ENCODE peak calls at places on chromosomes 6 and 20, in six cellular contexts. S is pancreas, P is psoas muscle, I is tibial nerve, T is lower lobe of right lung, N is cardiac muscle cell. Y is an unnamed sample.

GRCh38 chr6:16331328-16332174 is 93.2 kb downstream of the GMPR start:
- DNase-seq in P (peak), T (peak), S (no peak), I (no peak), N (peak), Y (no peak)

GRCh38 chr20:62158088-62158400 is 14.5 kb downstream of the SS18L1 start:
- DNase-seq in P (no peak), I (no peak), T (no peak), S (no peak), N (no peak), Y (no peak)

GRCh38 chr6:108947114-108947854 is 99.1 kb downstream of the ARMC2 start:
- DNase-seq in T (no peak), S (no peak), P (no peak), N (peak), I (no peak), Y (peak)

GRCh38 chr20:24208652-24209051 is 220.1 kb upstream of the GGTLC1 start:
- DNase-seq in N (no peak), P (no peak), T (no peak), S (no peak), I (no peak), Y (no peak)

GRCh38 chr20:37781626-37782025 is 87.8 kb downstream of the CTNNBL1 start:
- DNase-seq in S (no peak), P (no peak), I (no peak), T (no peak), N (no peak), Y (no peak)

GRCh38 chr6:155050311-155050710 is 55.2 kb downstream of the TIAM2 start:
- DNase-seq in P (no peak), S (no peak), T (no peak), N (no peak), I (no peak), Y (no peak)

GRCh38 chr6:151493495-151494234 is at the start of gene CCDC170:
- DNase-seq in N (peak), S (peak), P (peak), T (peak), I (no peak), Y (no peak)

GRCh38 chr6:125858427-125859320 is 67.9 kb downstream of the NCOA7 start:
- DNase-seq in P (no peak), S (no peak), N (peak), I (no peak), T (no peak), Y (no peak)

GRCh38 chr6:104623052-104623690 is 236.5 kb downstream of the HACE1 start:
- DNase-seq in P (no peak), N (peak), S (no peak), I (no peak), T (no peak), Y (no peak)

GRCh38 chr20:21520702-21521595 is 7.1 kb upstream of the NKX2-2 start:
- DNase-seq in S (no peak), N (peak), P (no peak), I (no peak), T (peak), Y (no peak)

GRCh38 chr20:51410586-51411325 is 131.8 kb downstream of the NFATC2 start:
- DNase-seq in P (no peak), T (no peak), S (no peak), I (no peak), N (no peak), Y (no peak)

GRCh38 chr20:35568645-35569044 is 26.8 kb downstream of the ERGIC3 start:
- DNase-seq in T (no peak), N (no peak), S (no peak), P (peak), I (no peak), Y (no peak)

GRCh38 chr20:142290-142689 is at the start of gene DEFB126:
- DNase-seq in T (no peak), P (no peak), I (no peak), S (no peak), N (no peak), Y (no peak)

DNA sequence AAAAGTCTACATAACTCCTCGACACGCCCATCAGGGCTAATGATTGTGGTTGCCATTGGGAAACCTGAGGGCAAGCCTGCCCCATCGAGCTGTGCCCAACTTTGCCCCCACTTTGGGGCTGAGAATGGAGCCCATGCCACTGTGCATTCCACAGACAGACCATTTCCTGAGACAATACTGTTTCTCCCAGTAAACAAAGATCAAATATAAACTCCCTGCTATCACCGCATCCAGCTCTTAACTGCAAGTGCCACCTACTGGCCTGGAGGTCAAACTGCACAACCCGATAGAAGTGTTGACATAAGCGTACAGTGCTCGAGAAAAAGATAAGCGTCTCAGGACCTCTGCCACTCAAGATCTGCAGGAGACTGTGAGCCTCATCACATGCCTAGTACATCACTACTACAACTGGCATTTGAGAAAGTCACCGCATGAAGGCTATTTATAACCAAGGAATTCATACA is 4.7 kb upstream of the DEFB126 start:
- DNase-seq in T (no peak), S (no peak), I (no peak), P (no peak), N (no peak), Y (no peak)
- TF ChIP-seq CTCF in T (peak), S (no peak), I (no peak), P (no peak), N (no peak), Y (no peak)

DNA sequence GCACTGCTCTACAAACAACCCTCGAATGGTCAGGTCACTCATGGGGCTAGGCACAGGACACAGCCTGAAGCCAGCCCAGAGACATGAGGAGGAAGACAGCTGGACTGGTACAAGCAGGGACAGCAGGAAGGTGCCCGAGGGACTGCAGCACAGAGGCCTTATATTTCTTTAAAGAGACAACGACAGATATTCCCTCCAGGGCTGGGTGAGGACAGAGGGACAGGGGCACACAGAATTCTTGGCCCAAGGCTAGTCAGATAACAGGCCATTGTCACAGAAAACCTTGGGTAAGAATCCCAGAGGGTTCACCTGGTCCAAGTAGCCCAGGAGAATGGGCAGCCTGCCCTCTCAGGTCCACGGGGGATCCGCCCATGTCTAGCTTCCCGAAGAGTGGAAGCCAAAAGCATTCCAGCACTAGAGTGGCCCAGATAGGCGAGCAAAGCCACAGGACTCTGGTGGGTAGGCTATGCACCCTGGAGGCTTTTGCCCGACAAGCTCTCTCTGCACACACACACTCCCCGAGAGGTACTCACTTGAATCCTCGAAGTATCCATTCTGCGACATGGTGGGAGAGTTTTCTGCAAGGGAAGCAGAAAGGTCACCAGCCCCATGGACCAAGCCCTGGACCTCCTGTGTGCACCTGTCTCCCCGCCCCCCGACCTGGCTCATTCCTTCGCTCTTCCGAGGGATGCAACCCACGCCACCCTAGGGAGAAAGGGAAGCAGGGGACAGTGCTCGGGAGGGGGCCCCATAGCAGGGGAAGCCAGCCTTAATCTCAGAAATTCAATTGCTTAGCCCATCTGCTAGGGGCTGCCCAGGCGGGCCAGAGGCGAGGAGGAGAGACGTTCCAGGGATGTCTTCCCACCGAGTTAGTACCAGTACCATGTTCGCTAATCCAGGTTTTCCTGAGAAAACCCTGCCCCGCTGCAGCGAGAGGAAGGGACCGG is 1.7 kb downstream of the SLC4A11 start:
- DNase-seq in N (no peak), T (no peak), S (no peak), P (no peak), I (no peak), Y (no peak)
- H3K4me3 ChIP-seq in N (no peak), T (no peak), S (no peak), P (peak), I (no peak), Y (no peak)

GRCh38 chr20:43508604-43509040 is 1.1 kb downstream of the L3MBTL1 start:
- DNase-seq in T (no peak), I (no peak), P (no peak), N (peak), S (no peak), Y (no peak)
- TF ChIP-seq CTCF in T (no peak), I (no peak), P (no peak), N (peak), S (no peak), Y (no peak)

DNA sequence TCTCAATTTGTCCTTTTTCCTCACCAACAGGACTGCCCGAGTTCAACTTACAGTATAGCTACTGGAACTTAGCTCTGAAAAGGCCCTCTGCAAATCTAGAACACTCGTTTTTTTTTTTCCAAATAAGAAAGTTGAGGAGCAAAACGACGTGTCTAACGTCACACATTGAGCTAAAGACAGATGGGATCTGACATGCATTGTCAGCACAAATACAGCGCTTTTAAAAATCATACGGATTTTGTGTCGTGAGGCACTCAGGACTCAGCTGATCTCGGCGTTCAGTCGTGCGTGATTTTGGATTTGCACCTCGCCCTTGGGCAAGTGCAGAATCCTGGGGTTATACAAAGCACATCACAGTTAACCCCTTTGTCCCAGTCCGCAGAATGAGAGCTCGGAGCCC is 94.7 kb upstream of the ZNF322 start:
- DNase-seq in S (no peak), T (no peak), P (no peak), N (no peak), I (no peak), Y (no peak)
- H3K4me3 ChIP-seq in S (no peak), T (no peak), P (no peak), N (no peak), I (no peak), Y (no peak)

GRCh38 chr6:157326979-157327378 is 3.7 kb upstream of the TMEM242 start:
- DNase-seq in S (no peak), T (no peak), N (peak), I (no peak), P (no peak), Y (no peak)

GRCh38 chr6:157322792-157323113 is 566 bp downstream of the TMEM242 start:
- DNase-seq in P (no peak), S (no peak), N (no peak), I (no peak), T (no peak), Y (no peak)

GRCh38 chr6:157325069-157325805 is 1.9 kb upstream of the TMEM242 start:
- DNase-seq in P (no peak), T (no peak), N (peak), S (no peak), I (no peak), Y (no peak)

GRCh38 chr6:157323924-157324276 is 581 bp upstream of the TMEM242 start:
- DNase-seq in N (peak), S (peak), P (peak), I (peak), T (peak), Y (no peak)

GRCh38 chr6:157323114-157323923 is at the start of gene TMEM242:
- DNase-seq in T (peak), N (peak), S (peak), I (peak), P (peak), Y (peak)
- TF ChIP-seq CTCF in T (peak), N (peak), S (no peak), I (peak), P (peak), Y (no peak)

GRCh38 chr6:143038845-143039244 is 21.8 kb upstream of the AIG1 start:
- DNase-seq in T (no peak), N (no peak), P (no peak), S (no peak), I (no peak), Y (no peak)
- H3K4me3 ChIP-seq in T (no peak), N (no peak), P (no peak), S (no peak), I (no peak), Y (no peak)

DNA sequence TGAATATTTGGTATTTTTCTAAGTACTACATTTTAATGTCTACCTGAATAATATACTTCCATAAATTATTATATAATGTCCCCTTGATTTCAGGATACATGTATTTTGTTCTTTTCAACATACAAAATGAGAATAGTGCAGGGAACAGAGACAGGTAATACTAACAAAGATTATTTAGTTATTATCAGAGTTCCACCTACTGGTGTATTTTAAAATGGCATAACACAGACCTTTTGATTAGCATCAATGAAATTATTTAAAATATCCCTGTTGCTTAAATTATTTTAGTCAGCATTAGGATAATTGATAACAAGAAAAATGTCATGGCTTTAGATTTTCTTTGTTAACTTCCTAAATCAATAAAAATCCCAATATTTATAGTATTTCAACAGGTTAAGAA is 184.0 kb downstream of the PRDM13 start:
- DNase-seq in N (no peak), T (no peak), I (no peak), S (no peak), P (no peak), Y (no peak)
- TF ChIP-seq CTCF in N (no peak), T (no peak), I (no peak), S (no peak), P (peak), Y (no peak)

DNA sequence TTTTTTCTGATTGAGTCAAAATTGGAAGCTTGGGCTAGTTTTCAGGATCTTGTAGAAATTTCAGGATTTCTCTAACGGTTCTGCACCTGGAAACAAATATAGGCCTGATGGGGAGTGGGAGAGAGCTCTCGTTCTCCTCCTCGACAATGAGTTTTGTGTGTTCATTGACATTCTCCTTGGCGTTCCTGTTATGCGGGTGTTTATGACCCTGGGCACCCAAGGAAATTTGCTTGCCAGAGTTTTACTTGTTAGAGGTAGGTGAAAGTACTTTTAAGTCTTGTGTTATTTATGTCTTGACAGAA is 2.2 kb downstream of the ASXL1 start:
- DNase-seq in I (no peak), P (no peak), S (no peak), N (no peak), T (no peak), Y (no peak)
- H3K4me3 ChIP-seq in I (peak), P (peak), S (no peak), N (peak), T (peak), Y (peak)

GRCh38 chr20:11271319-11271718 is 597.5 kb upstream of the JAG1 start:
- DNase-seq in N (no peak), T (no peak), I (no peak), P (no peak), S (peak), Y (no peak)

GRCh38 chr20:11275740-11276139 is 601.9 kb upstream of the JAG1 start:
- DNase-seq in S (no peak), T (no peak), I (no peak), P (no peak), N (no peak), Y (no peak)

GRCh38 chr20:11277170-11277569 is 603.4 kb upstream of the JAG1 start:
- DNase-seq in T (no peak), S (no peak), P (no peak), N (no peak), I (no peak), Y (no peak)

GRCh38 chr20:11271920-11272594 is 598.3 kb upstream of the JAG1 start:
- DNase-seq in N (no peak), I (no peak), S (no peak), P (no peak), T (no peak), Y (no peak)

DNA sequence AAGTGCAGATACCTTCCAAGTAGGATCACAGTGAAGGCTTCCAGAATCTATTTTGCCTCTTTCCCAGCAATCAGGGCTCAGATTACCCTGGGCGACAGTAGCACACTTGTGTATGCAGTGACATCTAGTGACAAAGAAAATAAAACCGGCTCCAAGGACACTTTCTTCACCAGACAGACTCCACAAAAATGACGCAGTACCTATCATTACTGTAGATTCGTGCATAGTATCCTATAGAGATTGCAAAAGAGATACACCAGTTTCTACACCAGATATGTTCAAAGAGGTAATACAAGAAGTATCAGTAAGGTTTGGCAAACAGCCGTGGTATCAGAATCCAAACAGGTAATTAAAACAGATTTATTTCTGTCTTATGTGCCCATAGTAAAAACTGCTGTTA is 600.3 kb upstream of the JAG1 start:
- DNase-seq in T (no peak), S (no peak), I (no peak), N (peak), P (no peak), Y (peak)
- TF ChIP-seq CTCF in T (peak), S (peak), I (peak), N (peak), P (peak), Y (peak)